ENCODE peak calls at places on chromosomes 4 and X, in five cellular contexts. One of them, this sample, is unnamed.

GRCh38 chr4:15078682-15079642 is 76.7 kb downstream of the CPEB2 start:
- DNase-seq in H1: no peak
- DNase-seq in K562: no peak
- DNase-seq in HepG2: no peak
- DNase-seq in SK-N-SH: no peak
- DNase-seq in this sample: peak

GRCh38 chr4:156638332-156638731 is 333.3 kb downstream of the PDGFC start:
- DNase-seq in H1: no peak
- DNase-seq in HepG2: no peak
- DNase-seq in SK-N-SH: no peak
- DNase-seq in K562: no peak
- DNase-seq in this sample: no peak

GRCh38 chr4:165383757-165384156 is 4.9 kb downstream of the CPE start:
- DNase-seq in SK-N-SH: no peak
- DNase-seq in H1: no peak
- DNase-seq in HepG2: no peak
- DNase-seq in K562: no peak
- DNase-seq in this sample: no peak

GRCh38 chr4:151541438-151542071 is 132.6 kb downstream of the FHIP1A start:
- DNase-seq in HepG2: no peak
- DNase-seq in H1: no peak
- DNase-seq in K562: no peak
- DNase-seq in SK-N-SH: peak
- DNase-seq in this sample: no peak

GRCh38 chrX:73131877-73132276 is 52.6 kb upstream of the PABPC1L2A start:
- DNase-seq in K562: no peak
- DNase-seq in HepG2: no peak
- DNase-seq in SK-N-SH: no peak
- DNase-seq in H1: no peak
- DNase-seq in this sample: no peak

GRCh38 chr4:181737744-181738143 is 505.5 kb upstream of the TENM3 start:
- DNase-seq in HepG2: no peak
- DNase-seq in K562: no peak
- DNase-seq in SK-N-SH: no peak
- DNase-seq in H1: no peak
- DNase-seq in this sample: no peak

GRCh38 chrX:153245288-153245731 is 66.2 kb downstream of the MAGEA1 start:
- DNase-seq in SK-N-SH: no peak
- DNase-seq in K562: peak
- DNase-seq in HepG2: no peak
- DNase-seq in H1: no peak
- DNase-seq in this sample: no peak

GRCh38 chr4:41305486-41305885 is 48.8 kb downstream of the UCHL1 start:
- DNase-seq in K562: no peak
- DNase-seq in SK-N-SH: no peak
- DNase-seq in HepG2: no peak
- DNase-seq in H1: no peak
- DNase-seq in this sample: no peak

GRCh38 chrX:107619836-107620235 is 8.5 kb upstream of the PRPS1 start:
- DNase-seq in K562: no peak
- DNase-seq in HepG2: peak
- DNase-seq in SK-N-SH: no peak
- DNase-seq in H1: no peak
- DNase-seq in this sample: no peak

GRCh38 chr4:92969650-92970370 is 666.0 kb downstream of the GRID2 start:
- DNase-seq in K562: no peak
- DNase-seq in HepG2: peak
- DNase-seq in H1: no peak
- DNase-seq in SK-N-SH: no peak
- DNase-seq in this sample: no peak

GRCh38 chrX:1086444-1087409 is 125.7 kb downstream of the CRLF2 start:
- DNase-seq in HepG2: no peak
- DNase-seq in SK-N-SH: no peak
- DNase-seq in K562: no peak
- DNase-seq in H1: no peak
- DNase-seq in this sample: no peak

GRCh38 chr4:71857713-71858451 is 74.0 kb upstream of the GC start:
- DNase-seq in K562: peak
- DNase-seq in SK-N-SH: no peak
- DNase-seq in HepG2: no peak
- DNase-seq in H1: peak
- DNase-seq in this sample: no peak

GRCh38 chrX:20515841-20516461 is 249.2 kb upstream of the RPS6KA3 start:
- DNase-seq in SK-N-SH: no peak
- DNase-seq in K562: no peak
- DNase-seq in HepG2: peak
- DNase-seq in H1: no peak
- DNase-seq in this sample: peak

GRCh38 chr4:140426610-140427103 is 791 bp downstream of the CLGN start:
- DNase-seq in K562: peak
- DNase-seq in SK-N-SH: peak
- DNase-seq in H1: no peak
- DNase-seq in HepG2: peak
- DNase-seq in this sample: no peak

GRCh38 chrX:19334945-19335626 is 8.6 kb upstream of the PDHA1 start:
- DNase-seq in SK-N-SH: no peak
- DNase-seq in K562: peak
- DNase-seq in H1: no peak
- DNase-seq in HepG2: peak
- DNase-seq in this sample: no peak

GRCh38 chrX:28058906-28059305 is 77.7 kb upstream of the DCAF8L1 start:
- DNase-seq in HepG2: no peak
- DNase-seq in K562: no peak
- DNase-seq in H1: no peak
- DNase-seq in SK-N-SH: no peak
- DNase-seq in this sample: no peak

GRCh38 chrX:103382893-103383292 is 6.6 kb downstream of the BEX3 start:
- DNase-seq in SK-N-SH: no peak
- DNase-seq in K562: no peak
- DNase-seq in H1: no peak
- DNase-seq in HepG2: no peak
- DNase-seq in this sample: no peak

GRCh38 chr4:121339307-121339706 is 41.5 kb downstream of the QRFPR start:
- DNase-seq in H1: no peak
- DNase-seq in SK-N-SH: no peak
- DNase-seq in K562: no peak
- DNase-seq in HepG2: no peak
- DNase-seq in this sample: no peak

GRCh38 chr4:160675550-160675949 is 1488.2 kb downstream of the FSTL5 start:
- DNase-seq in SK-N-SH: no peak
- DNase-seq in H1: no peak
- DNase-seq in K562: no peak
- DNase-seq in HepG2: no peak
- DNase-seq in this sample: no peak
- H3K27ac ChIP-seq in SK-N-SH: no peak
- H3K27ac ChIP-seq in H1: no peak
- H3K27ac ChIP-seq in K562: no peak
- H3K27ac ChIP-seq in HepG2: no peak
- H3K27ac ChIP-seq in this sample: no peak

DNA sequence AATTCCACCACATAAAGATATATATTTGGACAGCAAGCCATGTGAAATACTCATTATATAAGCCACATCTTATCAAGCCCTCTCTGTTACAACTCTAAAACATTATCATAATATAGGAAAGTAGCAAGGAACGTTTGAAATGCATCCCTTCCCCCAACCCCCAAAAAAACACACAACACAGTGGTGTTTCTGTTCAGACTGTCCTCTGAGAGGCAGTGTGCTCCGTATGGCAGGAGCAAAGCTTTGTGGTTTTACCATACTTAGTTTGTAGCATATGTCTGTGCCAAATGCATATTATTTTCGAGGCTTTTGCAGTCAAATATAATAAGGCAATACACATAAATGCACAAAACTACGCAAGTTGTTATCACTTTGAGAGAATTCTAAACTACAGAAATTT is 194.2 kb downstream of the RAPGEF2 start:
- DNase-seq in H1: no peak
- DNase-seq in HepG2: no peak
- DNase-seq in SK-N-SH: no peak
- DNase-seq in K562: no peak
- DNase-seq in this sample: no peak
- TF ChIP-seq GABPA in H1: no peak
- TF ChIP-seq GABPA in HepG2: no peak
- TF ChIP-seq GABPA in SK-N-SH: no peak
- TF ChIP-seq GABPA in K562: no peak
- TF ChIP-seq GABPA in this sample: no peak

DNA sequence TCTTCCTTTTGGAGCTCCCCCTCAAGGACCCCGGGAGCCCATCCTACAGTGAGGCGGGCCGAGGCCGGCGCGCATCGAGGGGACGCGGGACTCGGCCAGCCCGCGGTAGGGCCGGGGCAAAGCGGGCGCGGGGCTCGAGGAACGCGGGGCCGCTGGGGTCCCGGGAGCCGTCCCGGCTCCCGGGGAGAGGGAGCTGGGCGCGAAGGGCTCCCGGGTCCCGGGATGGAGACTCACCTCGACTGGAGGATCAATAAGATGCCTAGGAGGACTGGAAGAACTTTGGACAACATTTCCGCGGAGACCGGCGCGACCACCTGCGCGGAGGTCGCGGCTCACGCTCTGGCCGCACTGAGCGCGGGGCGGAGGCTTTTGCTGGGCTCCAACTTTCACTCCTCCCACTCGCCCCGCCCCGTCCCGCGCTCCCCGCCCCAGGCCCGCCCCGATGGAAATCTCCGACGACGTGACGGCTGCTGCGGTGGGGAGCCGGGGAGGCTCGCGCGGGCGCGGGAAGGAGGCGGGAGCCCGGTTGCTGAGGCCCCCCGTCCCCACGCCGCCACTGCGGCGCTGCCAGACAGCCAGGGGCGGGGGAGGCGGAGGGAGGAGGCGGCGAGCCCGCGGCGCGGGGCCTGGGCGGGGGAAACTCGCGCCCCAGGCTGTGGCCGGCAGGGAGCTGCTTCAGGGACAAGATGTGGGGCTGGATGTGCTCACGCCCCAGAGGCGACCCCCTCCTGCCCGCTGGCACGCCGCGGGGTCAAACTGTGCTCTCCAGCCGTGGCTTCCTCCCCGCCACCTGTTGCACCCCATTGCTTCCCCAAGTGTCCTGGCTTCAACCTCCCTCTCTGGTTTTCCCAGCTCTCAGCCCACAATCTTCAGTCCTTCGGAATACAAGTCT is at the start of gene GABRE:
- DNase-seq in K562: peak
- DNase-seq in H1: no peak
- DNase-seq in HepG2: no peak
- DNase-seq in SK-N-SH: peak
- DNase-seq in this sample: no peak
- H3K27ac ChIP-seq in K562: peak
- H3K27ac ChIP-seq in H1: no peak
- H3K27ac ChIP-seq in HepG2: peak
- H3K27ac ChIP-seq in SK-N-SH: peak
- H3K27ac ChIP-seq in this sample: no peak

GRCh38 chr4:87839309-87839946 is 6.7 kb downstream of the MEPE start:
- DNase-seq in HepG2: no peak
- DNase-seq in SK-N-SH: no peak
- DNase-seq in K562: peak
- DNase-seq in H1: no peak
- DNase-seq in this sample: peak

GRCh38 chr4:87848622-87849351 is 16.0 kb downstream of the MEPE start:
- DNase-seq in K562: peak
- DNase-seq in SK-N-SH: peak
- DNase-seq in HepG2: peak
- DNase-seq in H1: no peak
- DNase-seq in this sample: peak

GRCh38 chr4:87840149-87840548 is 7.4 kb downstream of the MEPE start:
- DNase-seq in SK-N-SH: no peak
- DNase-seq in HepG2: no peak
- DNase-seq in K562: no peak
- DNase-seq in H1: no peak
- DNase-seq in this sample: no peak

GRCh38 chr4:87844476-87844875 is 11.7 kb downstream of the MEPE start:
- DNase-seq in H1: no peak
- DNase-seq in SK-N-SH: no peak
- DNase-seq in HepG2: no peak
- DNase-seq in K562: no peak
- DNase-seq in this sample: no peak

DNA sequence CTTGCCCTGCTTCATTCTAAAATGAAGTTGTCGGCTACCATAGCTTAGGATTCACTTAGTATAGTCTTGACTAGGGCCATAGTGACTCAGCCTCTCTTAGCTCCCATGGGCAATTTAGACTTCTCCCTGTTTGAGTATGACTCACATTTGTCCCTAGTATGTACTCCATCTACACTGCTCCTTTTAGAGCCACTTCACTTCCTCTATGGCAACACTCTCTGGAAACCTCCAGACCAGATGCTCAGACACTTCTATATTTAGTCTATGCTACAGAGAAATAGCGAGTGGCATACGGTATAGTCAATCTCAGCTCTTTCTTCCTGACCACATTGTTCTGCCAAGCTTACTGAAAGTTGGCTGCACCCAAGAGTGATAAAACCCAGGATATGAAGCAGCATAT is 11.2 kb downstream of the MEPE start:
- DNase-seq in SK-N-SH: no peak
- DNase-seq in H1: no peak
- DNase-seq in HepG2: no peak
- DNase-seq in K562: no peak
- DNase-seq in this sample: peak
- TF ChIP-seq GABPA in SK-N-SH: no peak
- TF ChIP-seq GABPA in H1: no peak
- TF ChIP-seq GABPA in HepG2: no peak
- TF ChIP-seq GABPA in K562: no peak
- TF ChIP-seq GABPA in this sample: no peak

GRCh38 chrX:40651620-40652223 is 4.4 kb upstream of the CXorf38 start:
- DNase-seq in K562: peak
- DNase-seq in H1: no peak
- DNase-seq in SK-N-SH: peak
- DNase-seq in HepG2: peak
- DNase-seq in this sample: no peak

GRCh38 chrX:40647307-40648197 is at the start of gene CXorf38:
- DNase-seq in K562: peak
- DNase-seq in H1: peak
- DNase-seq in SK-N-SH: peak
- DNase-seq in HepG2: peak
- DNase-seq in this sample: peak

GRCh38 chrX:40652664-40653063 is 5.3 kb upstream of the CXorf38 start:
- DNase-seq in HepG2: no peak
- DNase-seq in SK-N-SH: no peak
- DNase-seq in K562: no peak
- DNase-seq in H1: no peak
- DNase-seq in this sample: no peak

DNA sequence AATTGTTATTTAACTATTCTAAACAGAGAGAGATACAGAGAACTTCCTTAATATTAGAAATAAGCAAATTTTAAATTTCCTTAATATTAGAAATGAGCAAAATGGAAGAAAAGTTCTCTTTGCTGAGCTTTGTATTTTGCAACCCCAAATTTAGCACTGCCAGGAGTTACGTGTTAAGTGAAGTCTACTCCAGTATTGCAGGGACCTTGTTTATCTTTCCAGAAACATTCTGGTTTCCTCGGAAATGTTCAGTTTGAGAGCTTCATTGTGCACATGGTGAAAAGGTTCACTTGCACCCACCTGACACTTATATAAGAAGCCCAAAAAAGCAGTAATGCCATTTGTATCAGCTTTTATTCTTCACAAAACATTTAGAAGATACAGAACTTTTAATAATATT is 6.2 kb upstream of the CXorf38 start:
- DNase-seq in SK-N-SH: no peak
- DNase-seq in HepG2: no peak
- DNase-seq in H1: no peak
- DNase-seq in K562: no peak
- DNase-seq in this sample: no peak
- H3K27ac ChIP-seq in SK-N-SH: no peak
- H3K27ac ChIP-seq in HepG2: no peak
- H3K27ac ChIP-seq in H1: no peak
- H3K27ac ChIP-seq in K562: no peak
- H3K27ac ChIP-seq in this sample: no peak

GRCh38 chrX:154717824-154718223 is 33.1 kb downstream of the GAB3 start:
- DNase-seq in H1: no peak
- DNase-seq in HepG2: no peak
- DNase-seq in K562: peak
- DNase-seq in SK-N-SH: peak
- DNase-seq in this sample: peak
- TF ChIP-seq GABPA in H1: no peak
- TF ChIP-seq GABPA in HepG2: peak
- TF ChIP-seq GABPA in K562: peak
- TF ChIP-seq GABPA in SK-N-SH: no peak
- TF ChIP-seq GABPA in this sample: no peak

This sample was measured in HL-60.